ENCODE peak calls at places on chromosomes 2 and 18, in seven cellular contexts. F is A549, K is suprapubic skin, U is transverse colon, N is spleen, Q is IMR-90, T is sigmoid colon. D is an unnamed sample.

GRCh38 chr2:132929786-132930185 is 259.8 kb upstream of the LYPD1 start:
- DNase-seq in F (no peak), K (no peak), U (no peak), N (no peak), Q (peak), T (no peak), D (no peak)

GRCh38 chr2:224793961-224794360 is 77.8 kb upstream of the CCDC195 start:
- DNase-seq in F (no peak), K (no peak), U (no peak), N (no peak), Q (no peak), T (no peak), D (no peak)

GRCh38 chr2:64595397-64596160 is 58.1 kb downstream of the SERTAD2 start:
- DNase-seq in F (no peak), K (no peak), U (peak), N (no peak), Q (peak), T (no peak), D (no peak)

GRCh38 chr18:31100598-31101147 is 1.5 kb downstream of the DSC2 start:
- DNase-seq in F (no peak), K (peak), U (peak), N (peak), Q (no peak), T (no peak), D (no peak)

GRCh38 chr2:171390941-171391516 is 42.8 kb downstream of the METTL8 start:
- DNase-seq in F (no peak), K (no peak), U (no peak), N (no peak), Q (peak), T (no peak), D (no peak)

GRCh38 chr2:45637440-45637839 is 14.0 kb upstream of the PRKCE start:
- DNase-seq in F (no peak), K (no peak), U (no peak), N (no peak), Q (peak), T (no peak), D (no peak)

GRCh38 chr2:219434718-219435525 is at the start of gene SPEG:
- DNase-seq in F (no peak), K (no peak), U (no peak), N (peak), Q (no peak), T (peak), D (no peak)

GRCh38 chr2:230891509-230891908 is 26.8 kb downstream of the ITM2C start:
- DNase-seq in F (no peak), K (no peak), U (peak), N (peak), Q (no peak), T (no peak), D (no peak)

GRCh38 chr18:10474309-10474708 is 19.9 kb downstream of the APCDD1 start:
- DNase-seq in F (no peak), K (no peak), U (no peak), N (no peak), Q (no peak), T (no peak), D (no peak)

GRCh38 chr2:222290691-222291484 is 7.9 kb downstream of the PAX3 start:
- DNase-seq in F (no peak), K (no peak), U (no peak), N (no peak), Q (no peak), T (no peak), D (no peak)

GRCh38 chr2:218448934-218449333 is 30.0 kb downstream of the VIL1 start:
- DNase-seq in F (peak), K (peak), U (peak), N (no peak), Q (peak), T (no peak), D (no peak)

GRCh38 chr2:205731521-205731965 is 49.2 kb downstream of the NRP2 start:
- DNase-seq in F (no peak), K (no peak), U (no peak), N (no peak), Q (peak), T (no peak), D (no peak)

GRCh38 chr2:25301453-25302352 is 40.0 kb downstream of the DNMT3A start:
- DNase-seq in F (no peak), K (no peak), U (peak), N (no peak), Q (peak), T (no peak), D (no peak)
- TF ChIP-seq POLR2A in F (no peak), K (no peak), U (no peak), N (no peak), Q (no peak), T (no peak), D (no peak)

GRCh38 chr18:74292541-74292858 is 737 bp upstream of the CYB5A start:
- DNase-seq in F (no peak), K (no peak), U (no peak), N (no peak), Q (no peak), T (no peak), D (no peak)

GRCh38 chr18:74289946-74290478 is 1.8 kb downstream of the CYB5A start:
- DNase-seq in F (no peak), K (no peak), U (no peak), N (no peak), Q (no peak), T (no peak), D (no peak)

GRCh38 chr18:74294526-74294925 is 2.8 kb upstream of the CYB5A start:
- DNase-seq in F (no peak), K (no peak), U (no peak), N (no peak), Q (no peak), T (peak), D (no peak)

GRCh38 chr18:74290831-74291770 is 662 bp downstream of the CYB5A start:
- DNase-seq in F (no peak), K (no peak), U (peak), N (peak), Q (no peak), T (peak), D (no peak)

DNA sequence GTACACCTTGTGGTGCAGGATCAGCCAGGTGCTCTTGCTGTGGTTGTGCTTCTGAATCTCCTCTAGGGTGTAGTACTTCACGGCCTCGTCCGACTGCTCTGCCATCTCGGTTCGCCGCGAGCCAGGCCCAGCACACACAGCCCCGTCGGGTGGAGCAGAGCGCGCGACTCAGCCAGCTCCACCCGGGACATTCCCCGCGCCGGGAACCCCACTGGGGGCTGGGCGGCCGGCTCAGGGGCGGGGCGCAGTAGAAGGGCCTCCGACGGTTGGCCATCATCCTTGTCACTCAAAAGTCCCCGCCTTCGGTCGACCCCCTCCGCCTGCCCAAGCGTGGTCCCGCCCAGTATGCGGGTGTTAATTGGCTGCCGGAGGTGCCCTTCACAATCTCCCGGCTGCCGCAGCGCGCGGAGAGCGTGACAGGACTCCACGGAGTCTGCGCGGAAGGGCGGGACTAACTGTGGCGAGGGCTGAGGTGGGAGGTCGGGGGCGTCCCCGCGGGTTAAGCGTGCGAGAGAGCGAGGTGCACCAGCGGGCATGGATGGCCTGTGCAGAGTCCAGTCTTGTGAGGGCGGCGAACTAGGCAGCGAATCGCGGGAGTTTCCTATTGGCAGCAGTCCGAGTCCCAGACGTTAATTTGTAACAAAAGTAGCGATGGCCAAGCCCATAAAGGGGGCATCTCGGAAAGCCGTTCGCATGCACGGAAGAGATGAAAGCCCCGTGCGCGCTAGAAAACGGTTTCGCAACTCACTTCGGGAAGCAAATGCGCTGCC is at the start of gene CYB5A:
- DNase-seq in F (peak), K (peak), U (peak), N (peak), Q (peak), T (peak), D (peak)
- TF ChIP-seq CTCF in F (no peak), K (no peak), U (peak), N (no peak), Q (no peak), T (no peak), D (no peak)

DNA sequence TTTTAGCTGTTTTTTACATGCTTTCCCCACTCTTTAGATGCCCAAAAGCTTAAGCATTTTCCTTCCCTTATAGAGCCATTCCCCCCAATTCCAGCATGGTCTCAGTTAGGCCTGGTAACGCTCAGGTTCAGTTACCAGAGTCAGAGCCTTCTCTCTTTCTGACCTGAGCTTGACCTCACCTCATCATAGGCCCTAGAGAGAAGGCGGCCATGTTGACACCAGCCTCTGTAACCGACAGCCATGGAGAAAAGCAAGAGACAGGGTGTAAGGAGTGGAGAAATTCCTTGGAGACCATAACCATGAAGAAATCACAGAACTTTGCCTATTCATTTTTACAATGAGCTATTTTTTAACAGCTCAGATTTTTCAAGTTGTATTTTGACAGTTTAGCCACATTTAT is 99.4 kb downstream of the RTN4 start:
- DNase-seq in F (no peak), K (no peak), U (no peak), N (no peak), Q (no peak), T (no peak), D (no peak)
- TF ChIP-seq POLR2A in F (no peak), K (no peak), U (no peak), N (no peak), Q (no peak), T (no peak), D (no peak)

GRCh38 chr2:96208144-96209010 is at the start of gene STARD7:
- DNase-seq in F (peak), K (peak), U (peak), N (peak), Q (peak), T (peak), D (peak)
- TF ChIP-seq CTCF in F (no peak), K (no peak), U (peak), N (peak), Q (peak), T (no peak), D (no peak)

GRCh38 chr2:74532222-74532621 is 2.5 kb downstream of the HTRA2 start:
- DNase-seq in F (peak), K (no peak), U (no peak), N (no peak), Q (peak), T (no peak), D (no peak)

GRCh38 chr2:74533464-74533863 is 3.7 kb downstream of the HTRA2 start:
- DNase-seq in F (no peak), K (no peak), U (no peak), N (peak), Q (no peak), T (no peak), D (no peak)

GRCh38 chr2:74535440-74535965 is 5.8 kb downstream of the HTRA2 start:
- DNase-seq in F (no peak), K (no peak), U (no peak), N (peak), Q (no peak), T (no peak), D (no peak)

GRCh38 chr2:74536166-74536950 is 6.6 kb downstream of the HTRA2 start:
- DNase-seq in F (no peak), K (no peak), U (no peak), N (peak), Q (no peak), T (no peak), D (no peak)

DNA sequence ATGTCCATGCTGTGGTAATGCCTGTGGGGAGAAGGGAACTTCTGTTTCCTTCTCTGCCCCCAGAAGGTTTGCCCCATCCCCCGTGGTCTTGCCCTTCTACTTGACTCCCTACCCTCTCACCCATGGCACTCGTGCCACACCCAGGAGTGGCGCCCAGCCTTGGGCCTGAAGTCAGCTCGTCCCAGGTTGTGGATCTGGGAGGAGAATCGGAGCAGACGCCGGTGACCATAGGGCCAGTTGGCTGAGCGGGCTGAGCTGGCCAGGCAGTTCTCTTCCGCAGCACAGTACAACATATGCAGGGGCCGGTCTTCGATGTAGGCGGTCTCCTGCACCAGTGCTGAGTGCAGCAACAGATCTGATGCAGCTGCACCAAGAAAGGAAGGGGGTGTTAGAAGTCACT is 4.7 kb downstream of the HTRA2 start:
- DNase-seq in F (no peak), K (no peak), U (no peak), N (peak), Q (no peak), T (no peak), D (no peak)
- TF ChIP-seq POLR2A in F (peak), K (no peak), U (no peak), N (no peak), Q (no peak), T (no peak), D (no peak)

GRCh38 chr18:45682181-45682580 is 41.8 kb upstream of the SLC14A1 start:
- DNase-seq in F (no peak), K (no peak), U (no peak), N (no peak), Q (no peak), T (no peak), D (no peak)

GRCh38 chr18:45677408-45677807 is 46.6 kb upstream of the SLC14A1 start:
- DNase-seq in F (no peak), K (no peak), U (no peak), N (no peak), Q (no peak), T (no peak), D (no peak)

GRCh38 chr18:45684341-45685115 is 39.5 kb upstream of the SLC14A1 start:
- DNase-seq in F (no peak), K (no peak), U (no peak), N (no peak), Q (peak), T (no peak), D (no peak)

GRCh38 chr18:45678850-45679249 is 45.1 kb upstream of the SLC14A1 start:
- DNase-seq in F (no peak), K (no peak), U (no peak), N (no peak), Q (no peak), T (no peak), D (no peak)
- TF ChIP-seq CTCF in F (no peak), K (no peak), U (no peak), N (no peak), Q (no peak), T (no peak), D (no peak)

DNA sequence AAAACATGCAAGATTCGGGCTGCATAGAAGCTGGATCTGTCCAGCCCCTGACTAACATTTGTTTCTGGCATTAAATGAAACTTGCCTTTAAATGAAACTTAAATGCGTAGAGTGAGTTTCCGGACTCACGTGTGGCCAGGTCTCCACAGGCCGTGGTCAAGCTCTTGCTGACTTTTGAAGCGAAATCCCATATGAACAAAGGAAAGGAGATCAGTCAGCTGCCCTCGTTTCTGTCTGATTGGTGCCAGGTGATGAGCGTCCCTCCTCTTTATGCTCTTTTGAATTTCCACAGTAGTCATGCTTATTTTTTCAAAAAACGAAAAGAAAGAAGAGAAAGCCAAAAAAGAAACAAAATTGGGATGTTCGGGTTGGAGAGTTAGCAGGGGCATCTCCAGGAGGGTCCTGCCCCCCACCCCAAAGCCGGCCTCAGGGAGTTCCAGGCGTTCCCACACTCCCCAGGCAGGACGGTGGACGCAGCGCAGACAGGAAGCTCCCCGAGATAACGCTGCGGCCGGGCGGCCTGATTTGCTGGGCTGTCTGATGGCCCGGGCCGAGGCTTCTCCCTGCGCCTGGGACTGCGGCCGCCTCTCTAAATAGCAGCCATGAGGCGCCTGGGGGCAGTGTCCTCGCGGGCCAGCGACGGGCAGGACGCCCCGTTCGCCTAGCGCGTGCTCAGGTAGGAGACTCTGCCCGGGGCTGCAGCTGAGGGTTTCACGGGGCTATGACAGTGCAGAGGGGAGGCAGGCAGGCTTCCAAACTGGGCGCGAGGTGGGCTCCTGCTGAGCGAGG is at the start of gene COLEC11:
- DNase-seq in F (no peak), K (no peak), U (no peak), N (peak), Q (no peak), T (no peak), D (peak)
- TF ChIP-seq POLR2A in F (no peak), K (no peak), U (no peak), N (no peak), Q (no peak), T (no peak), D (no peak)

GRCh38 chr2:125745514-125745913 is 910.4 kb upstream of the GYPC start:
- DNase-seq in F (no peak), K (no peak), U (peak), N (no peak), Q (no peak), T (no peak), D (no peak)
- TF ChIP-seq CTCF in F (no peak), K (no peak), U (peak), N (peak), Q (no peak), T (no peak), D (no peak)

D was measured in lower leg skin.